ENCODE peak calls at places on chromosome X, in eight cellular contexts. One of them, this sample, is unnamed.

GRCh38 chrX:132181364-132181763 is 37.9 kb downstream of the RAP2C start:
- DNase-seq in fibroblast of lung: no peak
- DNase-seq in ovary: no peak
- DNase-seq in GM12892: no peak
- DNase-seq in T-cell: no peak
- DNase-seq in H54: peak
- DNase-seq in right cardiac atrium: peak
- DNase-seq in thyroid gland: peak
- DNase-seq in this sample: no peak

GRCh38 chrX:154097003-154097596 is 417 bp downstream of the MECP2 start:
- DNase-seq in T-cell: peak
- DNase-seq in GM12892: peak
- DNase-seq in thyroid gland: peak
- DNase-seq in H54: peak
- DNase-seq in fibroblast of lung: peak
- DNase-seq in right cardiac atrium: peak
- DNase-seq in ovary: peak
- DNase-seq in this sample: peak

GRCh38 chrX:44183329-44183728 is 160.1 kb downstream of the EFHC2 start:
- DNase-seq in fibroblast of lung: no peak
- DNase-seq in H54: no peak
- DNase-seq in ovary: no peak
- DNase-seq in thyroid gland: no peak
- DNase-seq in T-cell: no peak
- DNase-seq in GM12892: no peak
- DNase-seq in right cardiac atrium: no peak
- DNase-seq in this sample: peak

GRCh38 chrX:46662188-46662587 is 88.6 kb downstream of the CHST7 start:
- DNase-seq in thyroid gland: no peak
- DNase-seq in GM12892: no peak
- DNase-seq in fibroblast of lung: no peak
- DNase-seq in right cardiac atrium: no peak
- DNase-seq in H54: no peak
- DNase-seq in ovary: no peak
- DNase-seq in T-cell: no peak
- DNase-seq in this sample: no peak

GRCh38 chrX:123818243-123818642 is 41.6 kb upstream of the XIAP start:
- DNase-seq in thyroid gland: no peak
- DNase-seq in fibroblast of lung: peak
- DNase-seq in T-cell: no peak
- DNase-seq in H54: peak
- DNase-seq in ovary: no peak
- DNase-seq in right cardiac atrium: no peak
- DNase-seq in GM12892: no peak
- DNase-seq in this sample: no peak

GRCh38 chrX:54029543-54030143 is 14.6 kb downstream of the PHF8 start:
- DNase-seq in T-cell: no peak
- DNase-seq in H54: no peak
- DNase-seq in fibroblast of lung: no peak
- DNase-seq in GM12892: no peak
- DNase-seq in thyroid gland: peak
- DNase-seq in right cardiac atrium: no peak
- DNase-seq in ovary: no peak
- DNase-seq in this sample: no peak

GRCh38 chrX:23904096-23904495 is 3.6 kb downstream of the APOO start:
- DNase-seq in thyroid gland: no peak
- DNase-seq in ovary: no peak
- DNase-seq in H54: no peak
- DNase-seq in fibroblast of lung: no peak
- DNase-seq in GM12892: no peak
- DNase-seq in right cardiac atrium: no peak
- DNase-seq in T-cell: no peak
- DNase-seq in this sample: peak

GRCh38 chrX:39337461-39337860 is 536.2 kb downstream of the MID1IP1 start:
- DNase-seq in fibroblast of lung: no peak
- DNase-seq in ovary: no peak
- DNase-seq in GM12892: no peak
- DNase-seq in thyroid gland: peak
- DNase-seq in right cardiac atrium: no peak
- DNase-seq in H54: no peak
- DNase-seq in T-cell: no peak
- DNase-seq in this sample: no peak

GRCh38 chrX:106959897-106960296 is 39.7 kb downstream of the CLDN2 start:
- DNase-seq in T-cell: no peak
- DNase-seq in ovary: no peak
- DNase-seq in right cardiac atrium: no peak
- DNase-seq in H54: no peak
- DNase-seq in thyroid gland: no peak
- DNase-seq in GM12892: no peak
- DNase-seq in fibroblast of lung: peak
- DNase-seq in this sample: peak

GRCh38 chrX:23435575-23435974 is 100.9 kb downstream of the PTCHD1 start:
- DNase-seq in thyroid gland: no peak
- DNase-seq in right cardiac atrium: no peak
- DNase-seq in GM12892: no peak
- DNase-seq in H54: no peak
- DNase-seq in T-cell: no peak
- DNase-seq in fibroblast of lung: peak
- DNase-seq in ovary: no peak
- DNase-seq in this sample: no peak

GRCh38 chrX:154368630-154369452 is 5.6 kb downstream of the FLNA start:
- DNase-seq in H54: peak
- DNase-seq in GM12892: no peak
- DNase-seq in ovary: peak
- DNase-seq in fibroblast of lung: peak
- DNase-seq in right cardiac atrium: peak
- DNase-seq in T-cell: peak
- DNase-seq in thyroid gland: peak
- DNase-seq in this sample: no peak

GRCh38 chrX:72146527-72146926 is 14.8 kb upstream of the RTL5 start:
- DNase-seq in thyroid gland: no peak
- DNase-seq in fibroblast of lung: no peak
- DNase-seq in ovary: no peak
- DNase-seq in T-cell: no peak
- DNase-seq in H54: no peak
- DNase-seq in GM12892: no peak
- DNase-seq in right cardiac atrium: no peak
- DNase-seq in this sample: no peak

GRCh38 chrX:44785652-44786051 is 58.2 kb upstream of the DUSP21 start:
- DNase-seq in GM12892: no peak
- DNase-seq in thyroid gland: no peak
- DNase-seq in right cardiac atrium: no peak
- DNase-seq in fibroblast of lung: peak
- DNase-seq in ovary: no peak
- DNase-seq in H54: peak
- DNase-seq in T-cell: no peak
- DNase-seq in this sample: no peak

GRCh38 chrX:16457239-16457638 is 192.7 kb upstream of the S100G start:
- DNase-seq in GM12892: no peak
- DNase-seq in fibroblast of lung: no peak
- DNase-seq in ovary: no peak
- DNase-seq in thyroid gland: no peak
- DNase-seq in T-cell: no peak
- DNase-seq in H54: no peak
- DNase-seq in right cardiac atrium: no peak
- DNase-seq in this sample: no peak

This sample was measured in pons.